ENCODE peak calls at places on chromosomes 4 and X, in five cellular contexts. T is H1, R is GM12878, X is K562, E is HepG2. S is an unnamed sample.

GRCh38 chr4:71417150-71417549 is 78.3 kb downstream of the SLC4A4 start:
- DNase-seq in E (no peak), T (no peak), X (no peak), R (no peak), S (no peak)

GRCh38 chrX:1074172-1074571 is 138.3 kb downstream of the CRLF2 start:
- DNase-seq in R (no peak), T (no peak), E (no peak), X (no peak), S (no peak)

GRCh38 chrX:53716328-53717088 is 30.0 kb upstream of the HUWE1 start:
- DNase-seq in X (no peak), T (no peak), R (peak), E (no peak), S (no peak)

GRCh38 chr4:28443786-28444412 is 1583.3 kb downstream of the STIM2 start:
- DNase-seq in T (peak), E (no peak), X (no peak), R (no peak), S (no peak)

GRCh38 chr4:109432203-109432602 is 1.4 kb upstream of the SEC24B start:
- DNase-seq in E (no peak), X (no peak), T (no peak), R (no peak), S (no peak)

GRCh38 chr4:996030-996993 is 3.1 kb upstream of the SLC26A1 start:
- DNase-seq in E (no peak), R (no peak), T (no peak), X (peak), S (no peak)

GRCh38 chr4:2817701-2818350 is 24.9 kb downstream of the SH3BP2 start:
- DNase-seq in T (no peak), E (no peak), R (no peak), X (no peak), S (peak)

GRCh38 chr4:79022529-79022928 is 83.3 kb upstream of the PAQR3 start:
- DNase-seq in X (no peak), E (no peak), R (no peak), T (no peak), S (no peak)

GRCh38 chr4:87657525-87657924 is 7.4 kb downstream of the DMP1 start:
- DNase-seq in E (no peak), T (no peak), X (no peak), R (no peak), S (peak)

GRCh38 chr4:85956296-85956955 is 403.4 kb downstream of the MAPK10 start:
- DNase-seq in E (no peak), X (no peak), T (no peak), R (no peak), S (no peak)

GRCh38 chr4:78138252-78138651 is 81.1 kb downstream of the FRAS1 start:
- DNase-seq in X (no peak), R (no peak), T (no peak), E (peak), S (no peak)

GRCh38 chr4:113474017-113474416 is 287.5 kb downstream of the CAMK2D start:
- DNase-seq in X (no peak), E (no peak), R (no peak), T (no peak), S (peak)

GRCh38 chr4:55635282-55635681 is 816 bp downstream of the NMU start:
- DNase-seq in X (peak), R (no peak), T (no peak), E (no peak), S (no peak)

GRCh38 chr4:19104176-19104575 is 1082.6 kb upstream of the LCORL start:
- DNase-seq in T (no peak), X (no peak), R (no peak), E (no peak), S (no peak)

GRCh38 chr4:34953145-34953799 is 1291.0 kb downstream of the ARAP2 start:
- DNase-seq in R (no peak), E (peak), T (peak), X (no peak), S (peak)

GRCh38 chr4:152072001-152072485 is 311.2 kb upstream of the GATB start:
- DNase-seq in X (no peak), R (no peak), E (no peak), T (no peak), S (no peak)

GRCh38 chrX:22097295-22097694 is 65.2 kb downstream of the PHEX start:
- DNase-seq in X (peak), T (no peak), E (no peak), R (no peak), S (no peak)

GRCh38 chr4:94253036-94253435 is 45.4 kb downstream of the SMARCAD1 start:
- DNase-seq in R (no peak), E (no peak), X (peak), T (no peak), S (peak)

GRCh38 chrX:17923546-17923945 is 62.4 kb upstream of the RAI2 start:
- DNase-seq in T (no peak), X (peak), R (no peak), E (no peak), S (no peak)

GRCh38 chr4:153181293-153182080 is 22.8 kb upstream of the TRIM2 start:
- DNase-seq in T (no peak), R (no peak), X (no peak), E (no peak), S (no peak)

GRCh38 chr4:77959566-77960338 is 97.1 kb downstream of the MRPL1 start:
- DNase-seq in X (peak), E (peak), R (peak), T (no peak), S (peak)

GRCh38 chr4:186192068-186192751 is 843 bp downstream of the CYP4V2 start:
- DNase-seq in T (no peak), X (peak), R (no peak), E (peak), S (no peak)

DNA sequence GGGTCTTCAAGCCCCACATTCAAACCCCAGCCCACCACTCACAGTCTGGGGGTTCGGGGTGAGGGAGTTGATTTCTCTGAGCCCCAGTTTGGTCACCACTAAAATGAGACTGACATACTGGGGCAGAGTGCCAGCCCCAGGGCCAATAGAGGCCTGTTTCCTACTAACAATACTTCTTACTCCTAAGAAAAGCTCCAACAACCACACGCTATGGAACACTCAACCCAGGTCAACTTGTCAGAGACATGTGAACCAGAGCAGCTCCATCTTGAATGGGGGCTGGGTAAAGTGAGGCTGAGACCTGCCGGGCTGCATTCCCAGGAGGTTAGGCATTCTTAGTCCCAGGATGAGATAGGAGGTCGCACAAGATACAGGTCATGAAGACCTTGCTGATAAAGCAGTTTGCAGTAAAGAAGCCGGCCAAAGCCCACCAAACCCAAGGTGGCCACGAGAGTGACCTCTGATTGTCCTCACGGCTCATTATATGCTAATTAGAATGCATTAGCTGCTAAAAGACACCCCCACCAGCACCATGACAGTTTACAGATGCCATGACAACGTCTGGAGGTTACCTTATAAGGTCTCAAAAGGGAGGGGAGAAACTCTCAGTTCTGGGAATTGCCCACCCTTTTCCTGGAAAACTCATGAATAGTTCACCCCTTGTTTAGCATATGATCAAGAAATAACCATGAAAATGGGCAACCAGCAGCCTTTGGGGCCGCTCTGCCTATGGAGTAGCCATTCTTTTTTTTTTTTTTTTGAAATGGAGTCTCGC is 26.6 kb upstream of the HTRA3 start:
- DNase-seq in E (no peak), T (no peak), R (no peak), X (peak), S (no peak)
- TF ChIP-seq POLR2A in E (no peak), T (no peak), R (no peak), X (no peak), S (no peak)

GRCh38 chr4:76634239-76634638 is 199.2 kb downstream of the SHROOM3 start:
- DNase-seq in E (no peak), X (no peak), T (no peak), R (no peak), S (no peak)
- TF ChIP-seq CEBPB in E (no peak), X (no peak), T (no peak), R (no peak), S (no peak)

GRCh38 chrX:131874300-131874699 is 148.8 kb upstream of the STK26 start:
- DNase-seq in T (no peak), R (no peak), X (no peak), E (no peak), S (no peak)
- TF ChIP-seq SRF in T (no peak), R (no peak), X (no peak), E (no peak), S (no peak)

GRCh38 chr4:40630335-40631021 is 814 bp upstream of the RBM47 start:
- DNase-seq in E (no peak), X (no peak), R (peak), T (peak), S (peak)

GRCh38 chr4:40628888-40629287 is 776 bp downstream of the RBM47 start:
- DNase-seq in T (no peak), R (no peak), E (no peak), X (no peak), S (no peak)

GRCh38 chr4:40627540-40627939 is 2.1 kb downstream of the RBM47 start:
- DNase-seq in X (no peak), R (no peak), E (no peak), T (no peak), S (no peak)

GRCh38 chr4:40626183-40626990 is 3.3 kb downstream of the RBM47 start:
- DNase-seq in X (no peak), E (no peak), R (no peak), T (no peak), S (no peak)

DNA sequence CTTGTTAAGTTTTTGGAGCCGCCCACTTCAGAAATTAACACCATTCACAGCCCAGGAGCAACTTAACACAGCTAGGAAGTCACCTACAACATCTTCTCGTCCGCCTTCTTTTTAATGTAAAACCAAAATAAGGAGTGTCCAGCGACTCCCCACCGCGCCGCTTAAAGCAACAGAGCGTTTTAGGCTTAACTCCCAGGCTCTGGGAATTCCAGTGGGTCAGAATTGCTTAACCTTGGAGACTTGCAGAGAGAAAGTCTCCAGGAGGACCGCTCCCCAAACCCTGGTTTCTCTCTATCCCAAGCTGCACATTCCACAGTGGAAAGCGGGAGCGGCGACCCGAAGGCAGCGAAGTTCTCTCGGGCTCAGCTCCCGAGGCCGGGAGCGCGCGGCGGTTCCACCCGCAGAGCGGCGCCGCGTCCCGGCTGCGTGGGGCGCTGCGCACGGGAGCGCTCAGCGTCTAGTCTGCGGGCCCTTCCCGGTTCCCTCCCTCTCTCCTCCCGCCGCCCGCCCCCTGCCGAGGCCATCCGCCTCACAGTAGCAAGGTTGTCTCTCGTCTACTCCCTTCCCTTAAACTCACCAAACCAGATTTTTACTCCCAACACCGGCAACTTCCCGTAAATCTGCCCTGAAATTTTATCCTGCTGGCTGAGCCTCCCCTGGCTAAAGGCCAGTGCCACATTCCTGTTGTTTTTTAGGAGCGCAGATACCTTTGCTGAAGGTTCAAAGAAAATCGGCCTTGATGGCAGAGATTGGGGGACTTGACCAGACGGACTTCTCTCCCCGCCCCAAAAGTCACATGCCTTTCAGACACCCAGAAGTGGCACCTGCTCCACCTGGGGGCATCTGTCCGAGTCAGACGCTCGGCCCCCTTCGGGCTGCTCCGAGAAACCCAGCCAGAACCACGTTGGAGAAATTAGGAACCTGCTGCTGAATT is at the start of gene RBM47:
- DNase-seq in T (peak), E (no peak), X (peak), R (no peak), S (peak)
- TF ChIP-seq POLR2A in T (peak), E (no peak), X (no peak), R (peak), S (no peak)

DNA sequence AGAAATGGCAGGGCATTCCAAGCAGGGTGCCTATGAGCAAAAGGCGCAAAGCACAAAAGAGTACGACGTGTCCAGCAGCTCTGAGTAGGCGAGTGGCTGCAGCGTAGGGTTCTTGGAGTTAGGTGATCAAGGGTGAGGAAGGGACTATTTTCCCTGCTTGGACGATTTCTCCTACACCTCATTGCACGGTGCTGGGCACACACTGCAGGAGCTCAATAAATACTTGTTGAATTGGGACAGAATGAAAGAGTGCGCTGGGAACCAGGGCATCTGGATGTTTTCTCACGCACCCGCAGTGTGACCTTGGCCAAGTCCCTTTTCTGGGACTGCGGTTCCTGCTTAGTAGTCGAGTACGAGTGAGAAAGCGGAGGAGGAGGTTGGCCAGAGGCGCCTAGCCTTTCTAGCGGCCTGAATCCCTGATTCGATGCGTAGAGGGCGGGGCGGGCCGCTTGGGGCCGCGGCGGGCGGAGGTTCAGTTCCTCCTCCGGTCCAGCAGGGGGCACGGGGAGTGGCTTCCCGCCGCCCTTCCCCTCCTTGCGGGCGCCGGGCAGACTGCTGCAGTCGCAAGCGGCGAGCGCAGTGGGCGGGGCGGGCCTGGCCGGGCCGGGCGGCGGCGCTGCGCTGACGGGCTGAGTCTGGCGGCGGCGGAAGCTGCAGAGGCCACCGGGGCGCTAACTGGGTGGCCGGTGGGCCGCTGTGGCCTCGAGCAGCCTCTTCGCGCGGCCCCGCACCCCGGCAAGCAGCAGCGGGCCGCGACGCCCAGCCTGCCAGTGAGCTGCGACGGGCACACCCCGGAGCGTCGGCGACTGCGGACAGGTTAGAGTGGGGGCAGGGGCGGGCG is at the start of gene FAM199X:
- DNase-seq in T (peak), E (peak), R (peak), X (peak), S (peak)
- TF ChIP-seq CEBPB in T (no peak), E (no peak), R (no peak), X (no peak), S (no peak)

GRCh38 chr4:145083891-145084640 is 13.9 kb downstream of the ANAPC10 start:
- DNase-seq in R (no peak), X (no peak), E (peak), T (no peak), S (peak)
- TF ChIP-seq SRF in R (no peak), X (no peak), E (no peak), T (no peak), S (no peak)